ENCODE peak calls at places on chromosome 20, in six cellular contexts. One of them, this sample, is unnamed.

GRCh38 chr20:55095745-55096450 is 620.5 kb downstream of the DOK5 start:
- DNase-seq in GM23248: no peak
- DNase-seq in adipocyte: no peak
- DNase-seq in endodermal cell: no peak
- DNase-seq in mesenchymal stem cell: no peak
- DNase-seq in neuronal stem cell: no peak
- DNase-seq in this sample: no peak

GRCh38 chr20:1094706-1095220 is 23.6 kb upstream of the PSMF1 start:
- DNase-seq in mesenchymal stem cell: no peak
- DNase-seq in GM23248: peak; percentile 72
- DNase-seq in endodermal cell: no peak
- DNase-seq in adipocyte: peak; percentile 56
- DNase-seq in neuronal stem cell: no peak
- DNase-seq in this sample: no peak

GRCh38 chr20:61599061-61599930 is 347.2 kb downstream of the CDH4 start:
- DNase-seq in neuronal stem cell: no peak
- DNase-seq in endodermal cell: peak; percentile 80
- DNase-seq in GM23248: no peak
- DNase-seq in mesenchymal stem cell: no peak
- DNase-seq in adipocyte: no peak
- DNase-seq in this sample: no peak

GRCh38 chr20:17421493-17421892 is 109.7 kb downstream of the BFSP1 start:
- DNase-seq in mesenchymal stem cell: no peak
- DNase-seq in neuronal stem cell: no peak
- DNase-seq in endodermal cell: no peak
- DNase-seq in GM23248: no peak
- DNase-seq in adipocyte: no peak
- DNase-seq in this sample: no peak

GRCh38 chr20:38700926-38701325 is 23.4 kb upstream of the SLC32A1 start:
- DNase-seq in neuronal stem cell: no peak
- DNase-seq in GM23248: no peak
- DNase-seq in endodermal cell: no peak
- DNase-seq in mesenchymal stem cell: no peak
- DNase-seq in adipocyte: no peak
- DNase-seq in this sample: no peak

GRCh38 chr20:7585126-7585679 is 355.1 kb downstream of the HAO1 start:
- DNase-seq in endodermal cell: no peak
- DNase-seq in GM23248: peak; percentile 52
- DNase-seq in neuronal stem cell: no peak
- DNase-seq in mesenchymal stem cell: no peak
- DNase-seq in adipocyte: no peak
- DNase-seq in this sample: no peak

GRCh38 chr20:37989601-37990001 is 43.7 kb downstream of the TTI1 start:
- DNase-seq in adipocyte: no peak
- DNase-seq in neuronal stem cell: no peak
- DNase-seq in GM23248: no peak
- DNase-seq in endodermal cell: peak; percentile 22
- DNase-seq in mesenchymal stem cell: peak; percentile 43
- DNase-seq in this sample: no peak

GRCh38 chr20:58552366-58552934 is 37.3 kb upstream of the APCDD1L start:
- DNase-seq in GM23248: no peak
- DNase-seq in endodermal cell: peak; percentile 29
- DNase-seq in mesenchymal stem cell: no peak
- DNase-seq in adipocyte: no peak
- DNase-seq in neuronal stem cell: no peak
- DNase-seq in this sample: peak; percentile 9

GRCh38 chr20:50085481-50086365 is 27.2 kb downstream of the UBE2V1 start:
- DNase-seq in neuronal stem cell: peak; percentile 57
- DNase-seq in adipocyte: peak; percentile 85
- DNase-seq in mesenchymal stem cell: peak; percentile 79
- DNase-seq in GM23248: peak; percentile 71
- DNase-seq in endodermal cell: peak; percentile 81
- DNase-seq in this sample: peak; percentile 52

GRCh38 chr20:62120990-62121775 is 1.1 kb upstream of the LSM14B start:
- DNase-seq in neuronal stem cell: no peak
- DNase-seq in mesenchymal stem cell: peak; percentile 77
- DNase-seq in endodermal cell: no peak
- DNase-seq in GM23248: peak; percentile 86
- DNase-seq in adipocyte: peak; percentile 72
- DNase-seq in this sample: peak; percentile 61

GRCh38 chr20:18801516-18801915 is 12.1 kb upstream of the SCP2D1 start:
- DNase-seq in GM23248: no peak
- DNase-seq in neuronal stem cell: no peak
- DNase-seq in adipocyte: no peak
- DNase-seq in endodermal cell: no peak
- DNase-seq in mesenchymal stem cell: no peak
- DNase-seq in this sample: no peak

GRCh38 chr20:34629904-34630303 is 47.0 kb downstream of the PIGU start:
- DNase-seq in GM23248: no peak
- DNase-seq in endodermal cell: no peak
- DNase-seq in neuronal stem cell: no peak
- DNase-seq in mesenchymal stem cell: no peak
- DNase-seq in adipocyte: no peak
- DNase-seq in this sample: no peak
- H3K4me3 ChIP-seq in GM23248: no peak overlapping the region
- H3K4me3 ChIP-seq in endodermal cell: no peak overlapping the region
- H3K4me3 ChIP-seq in neuronal stem cell: no peak overlapping the region
- H3K4me3 ChIP-seq in mesenchymal stem cell: no peak overlapping the region
- H3K4me3 ChIP-seq in adipocyte: no peak overlapping the region
- H3K4me3 ChIP-seq in this sample: no peak overlapping the region

GRCh38 chr20:24951536-24952047 is 2.5 kb downstream of the CST7 start:
- DNase-seq in GM23248: no peak
- DNase-seq in endodermal cell: peak; percentile 35
- DNase-seq in mesenchymal stem cell: no peak
- DNase-seq in adipocyte: no peak
- DNase-seq in neuronal stem cell: no peak
- DNase-seq in this sample: no peak
- H3K9ac ChIP-seq in GM23248: no peak overlapping the region
- H3K9ac ChIP-seq in endodermal cell: no peak overlapping the region
- H3K9ac ChIP-seq in mesenchymal stem cell: no peak overlapping the region
- H3K9ac ChIP-seq in adipocyte: no peak overlapping the region
- H3K9ac ChIP-seq in neuronal stem cell: no peak overlapping the region
- H3K9ac ChIP-seq in this sample: no peak overlapping the region

DNA sequence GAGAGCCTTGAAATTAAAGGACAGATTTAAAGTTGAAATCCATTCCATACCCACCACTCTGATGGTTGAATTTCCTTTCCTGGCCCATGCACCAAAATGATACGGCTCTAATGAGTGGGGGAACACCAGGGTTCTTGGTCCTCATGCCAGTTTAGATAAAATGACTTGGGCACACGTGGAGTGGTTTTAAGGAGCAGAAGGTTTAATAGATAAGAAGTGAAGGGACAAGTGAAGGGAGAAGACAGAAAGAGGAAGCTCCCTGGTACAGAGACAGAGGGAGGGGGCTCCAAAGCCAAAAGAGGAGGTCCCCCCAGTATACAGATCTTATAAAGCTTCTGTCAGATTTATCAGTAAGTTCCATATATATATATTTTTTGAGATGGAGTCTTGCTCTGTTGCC is 22.7 kb downstream of the NCOA3 start:
- DNase-seq in neuronal stem cell: no peak
- DNase-seq in mesenchymal stem cell: no peak
- DNase-seq in endodermal cell: no peak
- DNase-seq in GM23248: no peak
- DNase-seq in adipocyte: no peak
- DNase-seq in this sample: no peak
- H3K4me3 ChIP-seq in neuronal stem cell: no peak overlapping the region
- H3K4me3 ChIP-seq in mesenchymal stem cell: peak overlapping the region; percentile 30
- H3K4me3 ChIP-seq in endodermal cell: peak overlapping the region; percentile 29
- H3K4me3 ChIP-seq in GM23248: peak overlapping the region; percentile 53
- H3K4me3 ChIP-seq in adipocyte: peak overlapping the region; percentile 14
- H3K4me3 ChIP-seq in this sample: no peak overlapping the region

DNA sequence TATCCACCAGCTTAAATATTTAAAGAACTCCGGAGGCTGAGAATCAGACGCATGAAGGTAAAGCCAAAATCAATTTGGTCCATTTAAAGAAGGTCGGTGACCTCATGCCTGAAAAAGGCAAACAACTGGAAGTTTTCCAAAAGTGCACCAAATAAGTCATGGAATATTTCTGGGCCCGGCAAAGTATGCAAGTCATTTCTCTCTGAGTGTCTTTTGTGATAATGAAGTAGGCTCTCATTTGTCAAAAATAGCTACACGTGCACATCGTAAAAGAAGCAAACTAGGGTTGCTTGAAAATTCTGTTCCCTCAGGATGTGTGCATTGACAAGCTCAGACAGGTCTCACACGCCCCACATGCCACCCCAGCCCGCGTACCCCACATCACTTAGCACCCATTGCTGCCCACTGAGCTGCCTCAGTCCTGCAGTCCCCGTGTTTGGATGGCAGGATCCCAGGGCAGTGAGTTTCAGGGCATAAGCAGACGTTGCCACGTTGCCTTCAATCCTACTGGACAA is 20.5 kb upstream of the PYGB start:
- DNase-seq in endodermal cell: no peak
- DNase-seq in neuronal stem cell: no peak
- DNase-seq in GM23248: peak; percentile 91
- DNase-seq in adipocyte: peak; percentile 56
- DNase-seq in mesenchymal stem cell: peak; percentile 71
- DNase-seq in this sample: no peak
- H3K9ac ChIP-seq in endodermal cell: no peak overlapping the region
- H3K9ac ChIP-seq in neuronal stem cell: peak overlapping the region; percentile 5
- H3K9ac ChIP-seq in GM23248: no peak overlapping the region
- H3K9ac ChIP-seq in adipocyte: no peak overlapping the region
- H3K9ac ChIP-seq in mesenchymal stem cell: peak overlapping the region; percentile 30
- H3K9ac ChIP-seq in this sample: no peak overlapping the region

DNA sequence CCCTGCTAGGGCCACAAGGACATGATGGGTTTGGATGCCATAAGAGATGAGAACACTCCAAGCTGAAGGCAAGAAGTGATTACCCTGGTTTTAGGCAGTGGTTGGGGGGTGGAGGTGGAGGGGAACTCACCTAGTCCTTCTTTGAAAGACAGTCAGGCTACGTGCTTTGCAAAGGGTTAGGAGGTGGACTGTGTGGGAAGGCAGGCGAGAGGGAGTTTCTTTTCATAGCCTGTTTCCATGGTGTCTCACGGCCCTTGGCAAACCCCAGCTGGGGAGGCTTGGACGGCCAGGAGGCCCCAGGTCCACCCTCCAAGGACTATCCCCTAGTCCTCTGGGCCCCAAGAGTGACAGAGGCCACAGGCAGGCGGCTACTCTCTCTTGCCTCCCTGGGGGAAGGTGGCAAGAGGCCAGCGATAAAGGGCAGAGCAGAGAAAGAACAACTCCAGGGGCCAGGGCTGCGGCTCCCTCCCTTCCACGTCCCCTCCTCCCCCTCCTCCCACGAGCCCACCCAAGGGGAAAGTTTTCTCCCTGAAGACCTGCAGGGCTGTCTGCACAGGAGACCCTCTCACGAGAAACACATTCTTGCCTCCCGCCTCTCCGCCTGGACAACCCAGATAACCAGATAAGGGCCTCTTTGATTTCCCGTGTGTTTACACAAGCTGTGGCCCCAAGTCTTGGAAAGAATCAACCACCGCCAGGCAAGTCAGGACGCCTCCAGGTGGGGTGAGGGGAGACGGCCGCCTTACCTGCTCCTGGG is 74.4 kb downstream of the NOL4L start:
- DNase-seq in adipocyte: no peak
- DNase-seq in endodermal cell: peak; percentile 63
- DNase-seq in neuronal stem cell: no peak
- DNase-seq in GM23248: no peak
- DNase-seq in mesenchymal stem cell: no peak
- DNase-seq in this sample: no peak
- H3K4me3 ChIP-seq in adipocyte: no peak overlapping the region
- H3K4me3 ChIP-seq in endodermal cell: no peak overlapping the region
- H3K4me3 ChIP-seq in neuronal stem cell: no peak overlapping the region
- H3K4me3 ChIP-seq in GM23248: no peak overlapping the region
- H3K4me3 ChIP-seq in mesenchymal stem cell: no peak overlapping the region
- H3K4me3 ChIP-seq in this sample: no peak overlapping the region

This sample was measured in colonic mucosa.